ENCODE peak calls at places on chromosomes 13 and 19, in five cellular contexts. F is choroid plexus epithelial cell, U is astrocyte of the spinal cord, O is Karpas-422, K is transverse colon. D is an unnamed sample.

GRCh38 chr13:23348270-23349126 is 85.0 kb downstream of the SACS start:
- DNase-seq in K (no peak), F (peak), O (no peak), U (no peak), D (no peak)

GRCh38 chr19:16000024-16000687 is 51.3 kb downstream of the OR10H4 start:
- DNase-seq in K (no peak), O (no peak), F (no peak), U (no peak), D (no peak)

GRCh38 chr19:40080289-40080688 is 10.5 kb downstream of the ZNF780A start:
- DNase-seq in F (no peak), K (no peak), O (no peak), U (no peak), D (no peak)

GRCh38 chr13:28820099-28821051 is at the start of gene MTUS2:
- DNase-seq in O (no peak), U (no peak), K (no peak), F (peak), D (no peak)

GRCh38 chr13:108342369-108343289 is 73.1 kb downstream of the TNFSF13B start:
- DNase-seq in K (no peak), O (peak), U (peak), F (peak), D (peak)

GRCh38 chr19:30564551-30565011 is 192.4 kb downstream of the ZNF536 start:
- DNase-seq in U (no peak), K (no peak), F (no peak), O (no peak), D (no peak)

GRCh38 chr13:102643656-102644055 is 46.9 kb downstream of the TPP2 start:
- DNase-seq in K (no peak), F (peak), U (no peak), O (no peak), D (no peak)

GRCh38 chr19:13997637-13997962 is 8.5 kb downstream of the RFX1 start:
- DNase-seq in O (no peak), F (no peak), U (no peak), K (no peak), D (no peak)

GRCh38 chr19:1725100-1726064 is 27.9 kb upstream of the ONECUT3 start:
- DNase-seq in K (peak), F (peak), U (peak), O (no peak), D (peak)

GRCh38 chr19:39126593-39127187 is 1.1 kb downstream of the PAK4 start:
- DNase-seq in O (no peak), U (peak), F (peak), K (peak), D (peak)

GRCh38 chr13:78998736-78999135 is 339.8 kb upstream of the OBI1 start:
- DNase-seq in F (no peak), O (no peak), U (no peak), K (no peak), D (no peak)

GRCh38 chr13:96090240-96091101 is 564 bp downstream of the HS6ST3 start:
- DNase-seq in K (no peak), O (no peak), F (peak), U (peak), D (no peak)

GRCh38 chr13:41502021-41502420 is 44.7 kb downstream of the RGCC start:
- DNase-seq in F (no peak), O (peak), U (no peak), K (no peak), D (no peak)

GRCh38 chr13:110472904-110473563 is 88.5 kb downstream of the RAB20 start:
- DNase-seq in K (no peak), O (no peak), F (no peak), U (no peak), D (no peak)

GRCh38 chr13:110470272-110471009 is 91.1 kb downstream of the RAB20 start:
- DNase-seq in U (no peak), F (peak), K (no peak), O (no peak), D (no peak)

GRCh38 chr13:110471833-110472162 is 89.7 kb downstream of the RAB20 start:
- DNase-seq in O (peak), U (peak), F (peak), K (peak), D (peak)

GRCh38 chr13:110469597-110469996 is 91.9 kb downstream of the RAB20 start:
- DNase-seq in O (no peak), F (no peak), K (no peak), U (no peak), D (no peak)

DNA sequence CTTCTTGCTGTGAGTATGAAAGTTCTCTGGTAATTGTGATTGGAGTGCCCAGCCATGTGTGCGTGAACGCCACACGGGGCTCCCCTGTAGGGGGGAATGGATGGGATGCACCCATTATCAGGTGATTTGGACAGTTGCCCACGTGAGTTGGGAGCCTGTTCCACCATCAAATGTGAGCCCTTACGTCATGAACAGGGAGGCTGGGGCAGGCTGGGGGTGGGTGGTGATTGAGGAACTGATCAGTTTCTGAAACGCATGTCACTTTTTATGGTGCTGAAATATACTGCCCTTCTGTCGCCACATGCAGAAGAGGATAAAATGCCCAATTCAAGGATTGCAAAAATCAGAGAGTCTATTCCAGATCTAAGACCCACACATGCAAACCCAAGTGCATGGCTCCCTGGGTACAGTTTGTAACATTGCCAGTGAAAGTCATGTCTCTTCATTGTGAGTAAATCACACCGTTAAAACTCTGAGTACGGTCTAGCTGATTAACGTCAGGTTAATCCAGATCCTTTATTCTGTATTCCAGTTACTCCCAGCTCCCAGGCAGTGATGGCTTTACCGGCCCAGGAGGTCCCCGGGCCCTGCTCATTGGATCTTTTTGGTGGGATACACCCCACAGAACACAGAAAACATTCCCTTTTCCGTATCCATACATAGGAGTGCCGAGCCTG is 90.2 kb downstream of the RAB20 start:
- DNase-seq in U (peak), O (peak), K (peak), F (peak), D (no peak)
- H3K4me3 ChIP-seq in U (no peak), O (peak), K (no peak), F (no peak), D (no peak)

GRCh38 chr13:61415749-61416148 is at the start of gene PCDH20:
- DNase-seq in K (no peak), F (no peak), U (no peak), O (no peak), D (no peak)
- H3K4me3 ChIP-seq in K (peak), F (no peak), U (peak), O (no peak), D (no peak)

GRCh38 chr19:32349724-32350475 is 4.5 kb downstream of the ZNF507 start:
- DNase-seq in F (no peak), U (no peak), K (no peak), O (no peak), D (no peak)
- H3K4me3 ChIP-seq in F (no peak), U (no peak), K (no peak), O (peak), D (no peak)

GRCh38 chr19:58059003-58059671 is at the start of gene ZNF135:
- DNase-seq in F (peak), O (no peak), K (peak), U (peak), D (peak)
- H3K4me3 ChIP-seq in F (peak), O (no peak), K (peak), U (peak), D (peak)

GRCh38 chr13:25778808-25779207 is 273.0 kb downstream of the SHISA2 start:
- DNase-seq in F (no peak), K (no peak), O (no peak), U (no peak), D (no peak)

GRCh38 chr13:25778302-25778701 is 273.5 kb downstream of the SHISA2 start:
- DNase-seq in U (no peak), F (no peak), K (no peak), O (no peak), D (no peak)

GRCh38 chr13:25776722-25777121 is 275.1 kb downstream of the SHISA2 start:
- DNase-seq in O (no peak), F (no peak), U (no peak), K (no peak), D (no peak)

GRCh38 chr13:25775986-25776385 is 275.8 kb downstream of the SHISA2 start:
- DNase-seq in U (no peak), F (no peak), K (no peak), O (no peak), D (no peak)

DNA sequence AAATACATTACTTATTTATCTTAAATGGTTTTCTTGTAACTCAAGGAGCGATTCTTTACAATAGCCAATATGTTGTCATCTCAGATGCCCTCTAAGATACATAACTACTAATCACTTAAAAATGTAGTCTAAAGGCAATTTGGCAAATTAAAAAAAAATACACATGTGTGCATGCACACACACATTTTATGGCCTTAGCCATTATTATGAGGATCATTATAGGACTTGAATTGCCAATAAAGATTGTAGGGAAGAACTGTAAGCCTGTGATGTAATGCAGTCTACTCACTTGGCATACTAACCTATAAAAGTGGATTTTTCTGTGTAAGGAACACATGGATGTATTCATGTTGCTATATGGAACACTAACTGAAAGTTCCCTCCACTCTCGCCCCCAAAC is 274.3 kb downstream of the SHISA2 start:
- DNase-seq in U (no peak), K (no peak), F (no peak), O (no peak), D (no peak)
- H3K4me3 ChIP-seq in U (no peak), K (no peak), F (no peak), O (no peak), D (no peak)

DNA sequence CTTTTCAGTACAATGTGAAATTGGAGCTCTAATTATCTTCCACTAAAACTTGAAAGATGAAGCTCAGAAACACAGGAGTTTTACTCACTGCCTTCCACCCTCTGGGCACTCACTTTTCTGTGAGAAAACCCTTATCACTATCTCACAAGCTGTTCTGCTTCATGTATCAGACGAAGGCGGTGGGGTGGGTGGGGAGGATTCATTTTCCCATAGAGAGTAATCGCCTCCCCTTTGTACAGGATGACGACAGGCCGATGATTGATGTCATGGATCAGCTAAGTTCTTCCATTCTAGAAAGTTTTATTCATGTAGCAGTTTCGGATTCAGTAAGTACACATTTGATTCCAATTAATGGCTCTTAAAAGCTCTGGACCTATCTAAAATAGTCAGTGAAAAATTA is 139.9 kb downstream of the ZAR1L start:
- DNase-seq in O (no peak), F (no peak), K (no peak), U (no peak), D (peak)
- H3K4me3 ChIP-seq in O (no peak), F (no peak), K (no peak), U (no peak), D (no peak)

DNA sequence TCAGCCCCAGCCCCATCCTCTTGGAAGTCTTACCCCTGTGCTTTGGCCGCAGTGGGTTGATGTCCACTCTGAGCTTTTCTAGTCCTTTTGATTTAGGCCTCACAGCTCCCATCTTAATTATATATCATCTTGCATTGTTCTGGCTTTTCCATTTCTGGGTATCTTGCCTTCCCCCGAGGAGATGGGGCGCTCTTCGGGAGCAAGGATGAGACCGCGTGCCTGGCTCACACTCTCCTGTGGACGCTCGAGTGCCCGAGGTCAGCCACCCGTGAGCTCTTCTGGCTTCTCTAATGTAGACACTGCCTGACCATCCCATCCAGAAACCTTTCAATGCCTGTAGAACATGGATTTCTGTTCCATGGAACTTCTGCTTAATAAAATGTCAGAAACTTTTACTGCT is 53.5 kb upstream of the GPR183 start:
- DNase-seq in U (no peak), O (no peak), F (no peak), K (no peak), D (no peak)
- H3K4me3 ChIP-seq in U (no peak), O (no peak), F (no peak), K (no peak), D (no peak)

GRCh38 chr13:80337706-80338105 is 3.2 kb downstream of the SPRY2 start:
- DNase-seq in K (no peak), O (no peak), F (no peak), U (peak), D (peak)

GRCh38 chr13:80338781-80339577 is 1.9 kb downstream of the SPRY2 start:
- DNase-seq in U (peak), O (no peak), F (peak), K (peak), D (peak)

GRCh38 chr13:80334582-80335260 is 6.2 kb downstream of the SPRY2 start:
- DNase-seq in O (no peak), U (peak), K (no peak), F (peak), D (peak)

GRCh38 chr13:80337011-80337688 is 3.8 kb downstream of the SPRY2 start:
- DNase-seq in O (no peak), K (peak), F (no peak), U (no peak), D (no peak)

GRCh38 chr13:80336335-80336734 is 4.6 kb downstream of the SPRY2 start:
- DNase-seq in U (peak), O (no peak), F (peak), K (no peak), D (peak)
- H3K4me3 ChIP-seq in U (peak), O (no peak), F (peak), K (peak), D (peak)